ENCODE peak calls at places on chromosomes 6 and 20, in seven cellular contexts. P is GM12878, L is upper lobe of left lung, C is ovary, Q is H1, R is NB4, X is transverse colon. H is an unnamed sample.

GRCh38 chr6:61614119-61614518 is 671.9 kb downstream of the KHDRBS2 start:
- DNase-seq in P (no peak), L (no peak), C (no peak), Q (no peak), R (no peak), X (no peak), H (no peak)

GRCh38 chr6:11632795-11633511 is 95.4 kb downstream of the TMEM170B start:
- DNase-seq in P (no peak), L (peak), C (no peak), Q (no peak), R (no peak), X (no peak), H (no peak)

GRCh38 chr6:137011406-137011805 is 33.4 kb downstream of the IL20RA start:
- DNase-seq in P (no peak), L (no peak), C (no peak), Q (no peak), R (no peak), X (no peak), H (no peak)

GRCh38 chr20:34549291-34549928 is 9.1 kb upstream of the MAP1LC3A start:
- DNase-seq in P (no peak), L (no peak), C (no peak), Q (no peak), R (peak), X (peak), H (peak)

GRCh38 chr6:166736606-166737005 is 109.6 kb upstream of the RPS6KA2 start:
- DNase-seq in P (no peak), L (no peak), C (no peak), Q (no peak), R (no peak), X (no peak), H (no peak)

GRCh38 chr20:10385850-10386544 is 48.0 kb downstream of the MKKS start:
- DNase-seq in P (no peak), L (no peak), C (no peak), Q (no peak), R (no peak), X (no peak), H (peak)

GRCh38 chr6:77463881-77464867 is 883 bp upstream of the HTR1B start:
- DNase-seq in P (no peak), L (peak), C (no peak), Q (no peak), R (no peak), X (no peak), H (no peak)

GRCh38 chr6:15518878-15519277 is 143.9 kb downstream of the DTNBP1 start:
- DNase-seq in P (no peak), L (no peak), C (no peak), Q (no peak), R (no peak), X (no peak), H (no peak)

GRCh38 chr6:3789018-3789895 is 37.7 kb upstream of the PXDC1 start:
- DNase-seq in P (no peak), L (no peak), C (no peak), Q (no peak), R (no peak), X (no peak), H (no peak)

GRCh38 chr6:15287670-15288069 is 41.8 kb downstream of the JARID2 start:
- DNase-seq in P (peak), L (no peak), C (no peak), Q (no peak), R (peak), X (no peak), H (no peak)

GRCh38 chr20:25543068-25543467 is 42.3 kb downstream of the NINL start:
- DNase-seq in P (no peak), L (no peak), C (no peak), Q (no peak), R (no peak), X (no peak), H (no peak)

GRCh38 chr20:54340667-54341081 is 132.8 kb downstream of the PFDN4 start:
- DNase-seq in P (no peak), L (no peak), C (no peak), Q (no peak), R (no peak), X (no peak), H (no peak)

GRCh38 chr6:26056583-26057350 is 30.5 kb upstream of the HFE start:
- DNase-seq in P (no peak), L (no peak), C (peak), Q (no peak), R (peak), X (peak), H (peak)

GRCh38 chr6:104688283-104688969 is 171.3 kb downstream of the HACE1 start:
- DNase-seq in P (no peak), L (no peak), C (no peak), Q (no peak), R (no peak), X (no peak), H (no peak)

GRCh38 chr6:106666290-106667021 is 37.1 kb downstream of the QRSL1 start:
- DNase-seq in P (peak), L (no peak), C (no peak), Q (peak), R (peak), X (peak), H (no peak)

GRCh38 chr6:35248300-35248699 is 11.2 kb upstream of the ZNF76 start:
- DNase-seq in P (no peak), L (no peak), C (no peak), Q (no peak), R (peak), X (no peak), H (peak)

GRCh38 chr6:6405031-6405430 is 84.6 kb upstream of the F13A1 start:
- DNase-seq in P (no peak), L (no peak), C (no peak), Q (no peak), R (peak), X (no peak), H (no peak)

GRCh38 chr20:63056236-63057132 is 49.7 kb upstream of the BHLHE23 start:
- DNase-seq in P (no peak), L (no peak), C (no peak), Q (no peak), R (peak), X (peak), H (peak)

GRCh38 chr20:48758206-48758820 is 69.5 kb downstream of the PREX1 start:
- DNase-seq in P (no peak), L (no peak), C (no peak), Q (no peak), R (peak), X (peak), H (no peak)

GRCh38 chr6:168133186-168133585 is 54.2 kb upstream of the FRMD1 start:
- DNase-seq in P (no peak), L (peak), C (peak), Q (no peak), R (no peak), X (no peak), H (no peak)

GRCh38 chr6:4516206-4516605 is 260.0 kb upstream of the CDYL start:
- DNase-seq in P (no peak), L (no peak), C (no peak), Q (no peak), R (no peak), X (no peak), H (no peak)

GRCh38 chr6:24851086-24851485 is 52.4 kb upstream of the ARMH2 start:
- DNase-seq in P (no peak), L (no peak), C (no peak), Q (no peak), R (no peak), X (no peak), H (no peak)

GRCh38 chr6:78611886-78612480 is 255.4 kb upstream of the IRAK1BP1 start:
- DNase-seq in P (no peak), L (no peak), C (no peak), Q (no peak), R (peak), X (no peak), H (peak)

GRCh38 chr6:117674503-117674902 is 766 bp upstream of the NUS1 start:
- DNase-seq in P (no peak), L (no peak), C (no peak), Q (no peak), R (peak), X (no peak), H (no peak)

GRCh38 chr6:117676577-117677218 is 1.4 kb downstream of the NUS1 start:
- DNase-seq in P (no peak), L (no peak), C (no peak), Q (no peak), R (peak), X (no peak), H (peak)

GRCh38 chr6:117677553-117678131 is 2.4 kb downstream of the NUS1 start:
- DNase-seq in P (no peak), L (no peak), C (no peak), Q (no peak), R (peak), X (no peak), H (peak)

GRCh38 chr6:117674991-117675657 is at the start of gene NUS1:
- DNase-seq in P (peak), L (peak), C (peak), Q (peak), R (peak), X (peak), H (peak)
- TF ChIP-seq POLR2A in P (peak), L (peak), C (peak), Q (peak), R (peak), X (peak), H (peak)

GRCh38 chr6:119079288-119079809 is 885 bp upstream of the FAM184A start:
- DNase-seq in P (no peak), L (no peak), C (no peak), Q (no peak), R (no peak), X (no peak), H (no peak)

GRCh38 chr6:119076173-119076965 is 2.1 kb downstream of the FAM184A start:
- DNase-seq in P (no peak), L (no peak), C (no peak), Q (no peak), R (no peak), X (no peak), H (no peak)

GRCh38 chr6:119077643-119078448 is 618 bp downstream of the FAM184A start:
- DNase-seq in P (no peak), L (peak), C (peak), Q (peak), R (no peak), X (peak), H (peak)

GRCh38 chr6:119076966-119077642 is 1.4 kb downstream of the FAM184A start:
- DNase-seq in P (no peak), L (no peak), C (no peak), Q (no peak), R (no peak), X (no peak), H (peak)

DNA sequence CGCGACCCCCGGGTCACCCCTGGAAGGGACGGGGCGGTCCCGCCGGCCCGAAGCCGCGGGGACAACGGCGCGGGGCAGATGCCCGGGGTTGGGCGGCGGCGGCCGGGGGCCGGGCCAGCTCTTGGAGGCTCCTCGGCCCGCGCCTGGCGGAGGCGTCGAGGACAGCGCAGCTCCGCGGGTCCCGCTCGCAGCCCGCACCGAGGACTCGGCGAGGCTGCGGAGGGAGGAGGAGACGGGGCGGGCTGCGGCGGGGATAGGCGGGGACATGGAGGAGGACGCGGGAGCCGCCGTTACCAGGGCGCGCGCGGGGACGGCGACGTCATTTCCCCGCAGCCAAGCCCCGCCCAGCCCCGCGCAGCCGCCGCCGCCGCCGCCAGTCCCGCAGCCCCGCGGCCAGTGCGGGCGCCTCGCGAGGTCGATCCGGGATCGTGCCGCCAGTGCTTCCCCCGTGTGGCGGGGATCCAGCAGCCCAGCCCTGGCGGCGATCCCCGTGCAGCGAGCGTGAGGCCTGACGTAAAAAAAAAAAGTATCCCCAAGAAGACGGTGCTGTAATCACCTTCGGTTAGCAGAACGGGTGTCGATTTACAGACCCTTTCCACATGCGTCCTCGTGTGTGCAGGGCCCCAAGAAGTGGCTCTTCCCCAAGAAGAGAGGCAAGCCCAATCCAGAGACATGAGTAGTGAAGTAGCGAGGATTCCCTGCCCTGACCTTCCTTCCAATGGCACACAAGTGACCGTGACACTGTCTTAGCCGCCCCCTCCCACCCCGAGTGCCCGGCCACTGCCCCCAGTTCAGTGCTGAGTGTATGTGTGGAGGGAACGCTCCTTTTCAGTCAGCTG is at the start of gene FAM184A:
- DNase-seq in P (no peak), L (peak), C (peak), Q (peak), R (peak), X (peak), H (peak)
- TF ChIP-seq POLR2A in P (no peak), L (peak), C (peak), Q (no peak), R (no peak), X (no peak), H (no peak)

DNA sequence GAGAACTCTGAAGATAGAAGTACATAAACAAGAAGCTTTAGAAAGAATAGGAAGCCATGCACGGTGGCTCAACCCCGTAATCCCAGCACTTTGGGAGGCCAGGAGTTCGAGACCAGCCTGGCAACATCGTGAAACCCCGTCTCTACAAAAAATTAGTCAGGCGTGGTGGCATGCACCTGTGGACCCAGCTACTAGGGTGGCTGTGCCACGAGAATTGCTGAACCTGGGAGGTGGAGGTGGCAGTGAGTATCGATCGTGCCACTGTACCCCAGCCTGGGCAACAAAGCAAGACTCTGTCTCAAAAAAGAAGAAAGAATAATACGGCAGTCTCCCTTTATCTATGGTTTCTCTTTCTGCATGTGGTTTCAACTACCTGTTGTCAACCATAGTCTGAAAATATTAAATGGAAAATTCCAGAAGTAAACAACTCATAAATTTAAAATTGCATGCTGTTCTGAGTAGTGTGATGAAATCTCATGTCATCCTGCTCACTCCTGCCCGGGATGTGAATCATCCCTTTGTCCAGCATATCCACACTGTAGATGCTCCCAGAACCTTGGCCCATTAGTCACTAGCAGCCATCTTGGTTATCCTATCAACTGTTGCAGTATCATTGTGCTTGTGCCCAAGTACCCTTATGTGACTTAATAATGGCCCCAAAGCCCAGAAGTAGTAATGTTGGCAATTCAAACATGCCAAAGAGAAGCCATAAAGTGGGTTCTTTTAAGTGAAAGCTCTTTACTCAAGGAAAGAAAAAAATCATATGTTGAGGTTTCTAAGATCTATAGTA is 22.1 kb downstream of the DEK start:
- DNase-seq in P (no peak), L (no peak), C (no peak), Q (no peak), R (no peak), X (no peak), H (peak)
- TF ChIP-seq POLR2A in P (no peak), L (no peak), C (no peak), Q (no peak), R (no peak), X (no peak), H (no peak)

DNA sequence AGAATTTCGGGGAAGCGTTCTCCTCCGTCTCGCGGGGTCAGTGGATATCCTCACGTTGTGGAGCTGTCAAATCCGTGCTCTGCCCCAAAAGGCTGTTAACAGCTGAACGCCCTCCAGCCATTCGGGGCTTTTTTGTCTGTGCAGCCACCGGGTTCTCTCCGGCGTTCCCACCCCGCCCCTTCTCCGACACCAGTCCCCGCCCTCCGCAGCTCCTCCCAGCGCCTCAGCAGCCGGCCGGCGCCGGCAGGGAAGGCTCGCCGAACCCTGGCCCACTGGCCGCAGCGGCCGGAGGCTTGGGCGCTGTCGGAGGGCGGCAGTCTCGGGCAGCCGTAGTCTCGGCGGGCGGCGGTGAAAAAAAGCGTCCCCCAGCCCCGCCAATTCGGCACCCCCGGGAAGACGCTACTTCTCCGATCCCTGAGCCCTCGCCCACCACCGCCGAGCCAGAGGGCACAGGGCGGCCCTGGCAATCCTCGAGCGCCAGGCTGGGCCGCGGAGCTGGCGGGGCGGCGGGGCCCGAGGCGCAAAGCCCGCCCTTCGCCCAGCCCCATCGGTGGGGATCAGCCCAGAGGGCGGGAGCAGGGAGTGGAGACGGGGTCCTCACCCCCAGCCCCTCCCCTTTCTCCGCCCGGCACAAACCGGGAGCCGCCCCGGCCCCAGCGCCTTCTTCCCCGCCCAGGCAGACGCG is at the start of gene SESN1:
- DNase-seq in P (peak), L (peak), C (peak), Q (peak), R (peak), X (peak), H (peak)
- TF ChIP-seq POLR2A in P (peak), L (peak), C (peak), Q (peak), R (peak), X (peak), H (peak)

GRCh38 chr20:41317536-41318270 is at the start of gene ZHX3:
- DNase-seq in P (peak), L (peak), C (peak), Q (peak), R (peak), X (peak), H (peak)
- TF ChIP-seq POLR2A in P (peak), L (peak), C (peak), Q (no peak), R (peak), X (peak), H (peak)

H was measured in erythroblast.